ENCODE peak calls at places on chromosomes 2 and 18, in ten cellular contexts. H is dorsolateral prefrontal cortex, X is breast epithelium, M is sigmoid colon, B is body of pancreas, K is fibroblast of lung, G is cardiac muscle cell, W is PC-9, O is heart right ventricle, V is endodermal cell. R is an unnamed sample. For H3K27me3, the result is how much of the 10 kb centered on the place peaks cover.

GRCh38 chr18:61398961-61399632 is 65.9 kb downstream of the CDH20 start:
- DNase-seq in H (no peak), X (no peak), M (no peak), B (no peak), K (peak), G (no peak), W (no peak), O (no peak), V (no peak), R (no peak)

GRCh38 chr2:71749671-71750101 is 296.3 kb downstream of the DYSF start:
- DNase-seq in H (no peak), X (no peak), M (no peak), B (no peak), K (no peak), G (no peak), W (peak), O (no peak), V (no peak), R (no peak)

GRCh38 chr2:96959406-96960110 is 26.8 kb downstream of the FAM178B start:
- DNase-seq in H (no peak), X (no peak), M (peak), B (no peak), K (no peak), G (no peak), W (no peak), O (no peak), V (no peak), R (no peak)

GRCh38 chr2:105784577-105784976 is 39.9 kb downstream of the NCK2 start:
- DNase-seq in H (no peak), X (no peak), M (no peak), B (no peak), K (no peak), G (no peak), W (no peak), O (no peak), V (no peak), R (no peak)

GRCh38 chr2:25309402-25309801 is 32.3 kb downstream of the DNMT3A start:
- DNase-seq in H (peak), X (no peak), M (no peak), B (peak), K (peak), G (peak), W (peak), O (no peak), V (peak), R (no peak)

GRCh38 chr2:106117882-106118684 is 76.0 kb downstream of the UXS1 start:
- DNase-seq in H (no peak), X (no peak), M (no peak), B (no peak), K (no peak), G (no peak), W (peak), O (no peak), V (no peak), R (no peak)

GRCh38 chr2:42100696-42101585 is 53.1 kb downstream of the PKDCC start:
- DNase-seq in H (no peak), X (peak), M (peak), B (peak), K (peak), G (no peak), W (peak), O (peak), V (peak), R (no peak)

GRCh38 chr2:56676966-56677365 is 493.2 kb downstream of the CCDC85A start:
- DNase-seq in H (no peak), X (no peak), M (no peak), B (no peak), K (no peak), G (no peak), W (no peak), O (no peak), V (no peak), R (no peak)

GRCh38 chr18:76056467-76057194 is 438.4 kb downstream of the ZNF516 start:
- DNase-seq in H (no peak), X (peak), M (peak), B (no peak), K (peak), G (no peak), W (no peak), O (peak), V (no peak), R (no peak)

GRCh38 chr2:40150206-40150765 is 301.6 kb downstream of the SLC8A1 start:
- DNase-seq in H (peak), X (no peak), M (no peak), B (no peak), K (no peak), G (no peak), W (no peak), O (no peak), V (no peak), R (no peak)

GRCh38 chr18:63832470-63832869 is 55.0 kb upstream of the SERPINB2 start:
- DNase-seq in H (no peak), X (no peak), M (no peak), B (no peak), K (no peak), G (no peak), W (no peak), O (no peak), V (no peak), R (no peak)

GRCh38 chr18:68500551-68500950 is 214.4 kb downstream of the TMX3 start:
- DNase-seq in H (no peak), X (no peak), M (no peak), B (no peak), K (no peak), G (no peak), W (no peak), O (no peak), V (no peak), R (no peak)

GRCh38 chr2:220215785-220216184 is 588.4 kb downstream of the SLC4A3 start:
- DNase-seq in H (no peak), X (no peak), M (no peak), B (no peak), K (no peak), G (peak), W (no peak), O (no peak), V (no peak), R (no peak)

GRCh38 chr18:70380915-70381896 is 92.4 kb downstream of the SOCS6 start:
- DNase-seq in H (peak), X (peak), M (no peak), B (peak), K (peak), G (peak), W (no peak), O (peak), V (peak), R (no peak)

GRCh38 chr2:217466104-217466503 is 536.7 kb downstream of the TNS1 start:
- DNase-seq in H (no peak), X (no peak), M (no peak), B (no peak), K (no peak), G (no peak), W (no peak), O (no peak), V (no peak), R (no peak)

GRCh38 chr2:234993547-234993981 is 41.7 kb downstream of the SH3BP4 start:
- DNase-seq in H (no peak), X (no peak), M (no peak), B (peak), K (no peak), G (no peak), W (no peak), O (no peak), V (no peak), R (no peak)

GRCh38 chr18:27839141-27839540 is 337.8 kb downstream of the CDH2 start:
- DNase-seq in H (no peak), X (no peak), M (no peak), B (no peak), K (no peak), G (no peak), W (no peak), O (no peak), V (no peak), R (peak)

GRCh38 chr2:207993141-207993763 is 32.1 kb downstream of the PLEKHM3 start:
- DNase-seq in H (no peak), X (no peak), M (no peak), B (no peak), K (peak), G (no peak), W (no peak), O (no peak), V (no peak), R (no peak)

GRCh38 chr18:22563098-22563707 is 145.5 kb upstream of the CTAGE1 start:
- DNase-seq in H (no peak), X (peak), M (no peak), B (peak), K (peak), G (peak), W (peak), O (no peak), V (peak), R (peak)

GRCh38 chr2:24382363-24383021 is 22.2 kb upstream of the ITSN2 start:
- DNase-seq in H (peak), X (no peak), M (peak), B (peak), K (peak), G (peak), W (peak), O (peak), V (peak), R (peak)

GRCh38 chr2:48419884-48420511 is 110.0 kb upstream of the STON1 start:
- DNase-seq in H (no peak), X (no peak), M (no peak), B (peak), K (no peak), G (no peak), W (no peak), O (no peak), V (peak), R (no peak)

GRCh38 chr2:219003267-219003634 is 10.0 kb upstream of the CRYBA2 start:
- DNase-seq in H (no peak), X (no peak), M (no peak), B (no peak), K (no peak), G (no peak), W (no peak), O (no peak), V (no peak), R (no peak)

GRCh38 chr2:96093528-96093927 is 22.8 kb downstream of the ADRA2B start:
- DNase-seq in H (peak), X (peak), M (no peak), B (no peak), K (no peak), G (no peak), W (no peak), O (no peak), V (no peak), R (no peak)

GRCh38 chr2:178404380-178404767 is 46.6 kb downstream of the PRKRA start:
- DNase-seq in H (no peak), X (no peak), M (no peak), B (no peak), K (peak), G (no peak), W (no peak), O (no peak), V (no peak), R (peak)

GRCh38 chr2:98465456-98466201 is 21.0 kb downstream of the INPP4A start:
- DNase-seq in H (no peak), X (peak), M (peak), B (peak), K (peak), G (no peak), W (peak), O (peak), V (no peak), R (no peak)

GRCh38 chr2:122993592-122993991 is 1031.5 kb upstream of the CNTNAP5 start:
- DNase-seq in H (no peak), X (no peak), M (no peak), B (no peak), K (no peak), G (no peak), W (no peak), O (no peak), V (no peak), R (no peak)

GRCh38 chr2:45778720-45779171 is 127.3 kb downstream of the PRKCE start:
- DNase-seq in H (no peak), X (no peak), M (peak), B (peak), K (peak), G (peak), W (peak), O (no peak), V (peak), R (no peak)

GRCh38 chr18:12011962-12012549 is 30.7 kb downstream of the IMPA2 start:
- DNase-seq in H (no peak), X (no peak), M (no peak), B (peak), K (peak), G (no peak), W (no peak), O (peak), V (no peak), R (no peak)

GRCh38 chr2:185142677-185143076 is 544.3 kb downstream of the ZNF804A start:
- DNase-seq in H (no peak), X (no peak), M (no peak), B (no peak), K (no peak), G (no peak), W (no peak), O (no peak), V (no peak), R (no peak)

DNA sequence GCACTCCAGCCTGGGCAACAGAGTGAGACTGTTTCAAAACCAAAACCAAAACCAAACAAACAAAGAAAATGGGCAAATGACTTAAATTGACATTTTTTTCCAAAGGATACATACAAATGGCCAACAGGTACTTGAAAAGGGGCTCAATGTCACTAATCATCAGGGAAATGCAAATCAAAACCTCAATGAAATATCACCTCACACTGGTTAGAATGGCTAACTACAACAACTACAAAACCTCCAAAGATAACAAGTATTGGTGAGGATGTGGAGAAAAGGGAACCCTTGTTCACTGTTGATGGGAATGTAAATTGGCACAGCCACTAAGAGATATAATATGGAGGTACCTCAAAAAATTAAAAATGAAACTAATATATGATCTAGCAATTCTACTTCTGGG is 213.2 kb upstream of the HS6ST1 start:
- DNase-seq in H (no peak), X (no peak), M (no peak), B (no peak), K (peak), G (no peak), W (no peak), O (no peak), V (no peak), R (no peak)
- TF ChIP-seq CTCF in H (no peak), X (no peak), M (peak), B (no peak), K (peak), G (peak), W (peak), O (peak), V (peak), R (no peak)

GRCh38 chr2:84879595-84880394 is 1.1 kb downstream of the TRABD2A start:
- DNase-seq in H (no peak), X (no peak), M (no peak), B (no peak), K (no peak), G (no peak), W (no peak), O (no peak), V (peak), R (no peak)
- H3K4me3 ChIP-seq in H (peak), X (peak), M (peak), B (no peak), K (peak), G (peak), W (no peak), O (no peak), V (peak), R (peak)

GRCh38 chr2:136322436-136322835 is 204.5 kb upstream of the CXCR4 start:
- DNase-seq in H (no peak), X (no peak), M (no peak), B (no peak), K (no peak), G (no peak), W (no peak), O (no peak), V (no peak), R (no peak)

GRCh38 chr2:136323935-136324334 is 206.0 kb upstream of the CXCR4 start:
- DNase-seq in H (no peak), X (no peak), M (no peak), B (no peak), K (no peak), G (no peak), W (no peak), O (no peak), V (no peak), R (no peak)

GRCh38 chr2:136319227-136319626 is 201.3 kb upstream of the CXCR4 start:
- DNase-seq in H (no peak), X (no peak), M (no peak), B (no peak), K (no peak), G (no peak), W (no peak), O (no peak), V (peak), R (no peak)

GRCh38 chr2:136323212-136323611 is 205.3 kb upstream of the CXCR4 start:
- DNase-seq in H (no peak), X (no peak), M (no peak), B (no peak), K (no peak), G (no peak), W (no peak), O (no peak), V (no peak), R (no peak)

DNA sequence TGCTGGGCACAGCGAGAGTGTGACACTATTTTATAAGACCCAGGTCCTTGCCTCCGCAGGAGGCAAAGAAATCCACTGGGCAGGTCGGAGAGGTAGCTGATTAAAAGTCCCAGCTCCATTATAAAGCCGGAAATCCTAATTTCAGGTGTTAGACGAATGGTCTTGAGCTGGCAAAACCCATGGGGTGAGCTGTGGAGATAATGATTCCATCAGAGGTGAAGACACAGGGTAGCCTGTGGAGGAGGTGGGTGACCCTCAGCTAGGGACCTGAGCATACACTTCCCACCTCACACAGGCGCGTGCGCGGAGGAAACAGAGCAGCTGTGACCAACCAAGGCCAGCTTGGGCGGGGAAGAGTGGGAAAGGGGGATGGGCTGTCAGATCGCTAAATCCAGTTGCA is 201.7 kb upstream of the CXCR4 start:
- DNase-seq in H (no peak), X (no peak), M (no peak), B (no peak), K (no peak), G (no peak), W (no peak), O (no peak), V (peak), R (no peak)
- H3K27me3 ChIP-seq in H (under half), X (under half), M (under half), B (under half), K (under half), G (under half), W (under half), O (under half), V (under half), R (under half)

DNA sequence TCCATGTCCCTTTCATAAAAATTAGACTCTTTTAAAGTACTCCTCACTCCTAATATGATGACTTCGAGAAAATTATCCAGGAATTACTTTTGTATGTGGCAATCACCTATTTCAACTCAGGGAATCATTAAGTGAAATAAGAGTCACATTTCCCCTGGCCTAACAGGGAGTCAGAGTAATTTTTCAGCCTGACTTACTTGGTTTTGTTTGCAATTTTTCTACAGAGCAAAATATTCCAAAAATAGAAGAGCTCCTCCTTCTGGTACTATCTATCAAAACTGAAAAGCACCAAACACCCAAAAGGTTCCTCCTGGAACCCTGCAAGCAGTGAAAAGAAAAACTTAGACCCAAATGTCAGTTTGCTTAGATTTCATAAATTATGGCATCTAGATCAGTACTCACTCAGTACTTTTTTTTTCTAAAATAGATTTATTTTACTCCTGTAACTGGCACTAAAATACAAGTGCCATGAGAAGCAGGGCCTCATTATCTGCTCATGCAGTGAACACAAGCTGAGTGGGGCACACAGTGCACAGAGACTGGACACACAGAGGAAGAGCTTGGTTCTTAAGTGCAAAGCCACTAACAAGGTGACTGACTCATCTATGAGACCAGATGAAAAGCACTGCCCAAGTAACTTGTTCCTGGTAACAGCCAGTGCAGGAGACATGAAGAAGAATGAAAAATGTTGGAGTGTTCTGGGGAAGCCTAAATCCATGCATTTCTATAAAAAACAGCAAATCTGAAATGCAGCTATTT is 28.7 kb downstream of the ACAA2 start:
- DNase-seq in H (no peak), X (no peak), M (no peak), B (no peak), K (peak), G (no peak), W (no peak), O (no peak), V (no peak), R (no peak)
- TF ChIP-seq CTCF in H (no peak), X (no peak), M (no peak), B (no peak), K (peak), G (peak), W (peak), O (peak), V (peak), R (peak)

GRCh38 chr2:102040229-102040628 is 48.5 kb downstream of the IL1R2 start:
- DNase-seq in H (no peak), X (no peak), M (no peak), B (no peak), K (no peak), G (no peak), W (no peak), O (no peak), V (no peak), R (no peak)
- H3K4me3 ChIP-seq in H (no peak), X (no peak), M (no peak), B (no peak), K (no peak), G (no peak), W (no peak), O (no peak), V (no peak), R (no peak)

GRCh38 chr2:222300725-222301295 is 2.0 kb upstream of the PAX3 start:
- DNase-seq in H (no peak), X (no peak), M (no peak), B (no peak), K (no peak), G (peak), W (no peak), O (no peak), V (peak), R (no peak)
- H3K27me3 ChIP-seq in H (half or more), X (half or more), M (half or more), B (under half), K (half or more), G (half or more), W (half or more), O (half or more), V (half or more), R (half or more)

DNA sequence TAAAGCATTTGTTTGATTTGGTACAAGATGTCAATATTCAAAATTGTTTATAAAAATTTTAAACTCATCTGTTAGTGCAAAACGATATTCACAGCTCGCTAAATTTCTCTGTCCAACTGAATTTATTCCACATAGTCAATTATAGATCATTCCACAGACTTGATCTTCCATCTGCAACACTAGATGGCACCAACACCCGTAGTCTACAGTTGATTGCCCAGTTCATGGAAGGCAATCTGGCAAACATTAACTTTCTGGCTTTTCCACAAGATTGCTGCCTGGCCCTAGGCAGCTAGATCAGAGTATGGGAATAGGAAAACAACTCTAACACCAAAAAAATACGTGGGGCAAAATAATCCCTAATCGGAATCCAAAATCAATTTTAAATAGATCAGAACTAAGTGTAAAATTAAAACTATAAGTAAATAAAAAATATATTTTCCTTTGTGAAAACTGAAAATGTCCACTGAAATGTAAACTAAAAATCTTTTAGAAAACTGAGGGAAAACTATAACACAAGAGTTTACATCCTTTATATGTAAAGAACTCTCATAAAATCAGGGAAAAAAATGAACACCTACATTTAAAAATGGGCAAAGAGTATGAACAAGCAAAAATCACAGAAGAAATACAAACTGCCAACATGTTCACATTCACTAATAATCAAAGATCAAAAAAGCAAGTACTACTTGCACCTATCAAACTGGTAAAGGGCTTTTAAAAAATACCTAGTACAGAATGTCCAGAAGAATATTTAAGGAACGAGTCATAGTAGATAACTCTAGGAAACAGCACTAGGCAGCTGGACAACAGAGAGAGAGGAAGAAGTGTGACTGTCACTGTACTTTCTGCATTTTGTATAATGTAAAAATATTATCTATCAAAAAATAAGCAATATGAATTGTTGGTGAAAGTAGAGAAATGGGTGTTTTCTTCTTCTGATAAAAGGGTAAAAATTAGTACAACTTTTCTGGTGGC is 35.0 kb downstream of the RTN4 start:
- DNase-seq in H (no peak), X (peak), M (peak), B (peak), K (peak), G (peak), W (peak), O (no peak), V (peak), R (peak)
- TF ChIP-seq CTCF in H (peak), X (peak), M (peak), B (peak), K (peak), G (peak), W (peak), O (peak), V (peak), R (peak)